ENCODE peak calls at places on chromosomes 1 and 21, in seven cellular contexts. K is NCI-H510A treated with DMSO at 0.1 percent for 48 hours; M is AG09319; S is GM04503; Z is activated T-helper 1 cell treated with anti-CD3 and anti-CD28 coated beads, Interleukin-2, amount 50 U/mL, for 16 hours; E is GM12864; X is AG08395. F is an unnamed sample.

GRCh38 chr1:229378586-229379442 is 36.0 kb upstream of the CCSAP start:
- DNase-seq in K (no peak), M (no peak), S (no peak), Z (no peak), E (no peak), X (no peak), F (no peak)

GRCh38 chr1:34816778-34817177 is 24.0 kb downstream of the GJA4 start:
- DNase-seq in K (no peak), M (no peak), S (no peak), Z (no peak), E (no peak), X (no peak), F (no peak)

GRCh38 chr1:69611316-69611715 is 43.6 kb downstream of the LRRC7 start:
- DNase-seq in K (no peak), M (no peak), S (no peak), Z (no peak), E (no peak), X (no peak), F (no peak)

GRCh38 chr1:22702255-22702654 is 8.4 kb upstream of the EPHB2 start:
- DNase-seq in K (no peak), M (no peak), S (no peak), Z (no peak), E (no peak), X (no peak), F (no peak)

GRCh38 chr1:45802343-45803298 is 791 bp upstream of the MAST2 start:
- DNase-seq in K (peak), M (peak), S (peak), Z (no peak), E (no peak), X (peak), F (peak)

GRCh38 chr1:203281851-203282661 is 23.3 kb upstream of the BTG2 start:
- DNase-seq in K (no peak), M (no peak), S (no peak), Z (no peak), E (no peak), X (no peak), F (no peak)

GRCh38 chr21:34343347-34344057 is 20.3 kb upstream of the KCNE2 start:
- DNase-seq in K (no peak), M (no peak), S (no peak), Z (no peak), E (no peak), X (no peak), F (no peak)

GRCh38 chr1:44072204-44072603 is 40.9 kb upstream of the SLC6A9 start:
- DNase-seq in K (no peak), M (peak), S (peak), Z (no peak), E (no peak), X (peak), F (no peak)

GRCh38 chr1:10712568-10712967 is 83.9 kb downstream of the CASZ1 start:
- DNase-seq in K (no peak), M (no peak), S (no peak), Z (no peak), E (no peak), X (no peak), F (no peak)

GRCh38 chr1:178500936-178501554 is 4.3 kb upstream of the CLEC20A start:
- DNase-seq in K (no peak), M (no peak), S (no peak), Z (no peak), E (no peak), X (no peak), F (no peak)

GRCh38 chr1:235972316-235973090 is 92.4 kb downstream of the NID1 start:
- DNase-seq in K (no peak), M (peak), S (peak), Z (no peak), E (no peak), X (peak), F (no peak)

GRCh38 chr1:205977348-205978014 is 25.7 kb downstream of the RAB7B start:
- DNase-seq in K (peak), M (peak), S (peak), Z (peak), E (peak), X (peak), F (peak)

GRCh38 chr21:17775431-17776126 is 43.6 kb downstream of the C21orf91 start:
- DNase-seq in K (no peak), M (no peak), S (no peak), Z (peak), E (no peak), X (no peak), F (no peak)

GRCh38 chr1:205073511-205073910 is 10.7 kb downstream of the TMEM81 start:
- DNase-seq in K (no peak), M (no peak), S (no peak), Z (no peak), E (no peak), X (no peak), F (no peak)

GRCh38 chr1:44359234-44359937 is 4.3 kb upstream of the ERI3 start:
- DNase-seq in K (no peak), M (no peak), S (no peak), Z (no peak), E (no peak), X (no peak), F (no peak)

GRCh38 chr1:179251675-179252074 is 22.2 kb upstream of the ABL2 start:
- DNase-seq in K (no peak), M (peak), S (peak), Z (no peak), E (no peak), X (peak), F (peak)

GRCh38 chr1:3501856-3502665 is 47.6 kb downstream of the ARHGEF16 start:
- DNase-seq in K (no peak), M (no peak), S (no peak), Z (no peak), E (no peak), X (peak), F (peak)

GRCh38 chr1:48245106-48245505 is 22.6 kb downstream of the SLC5A9 start:
- DNase-seq in K (no peak), M (no peak), S (no peak), Z (no peak), E (no peak), X (no peak), F (no peak)

GRCh38 chr21:38379171-38379570 is 119.1 kb downstream of the ERG start:
- DNase-seq in K (no peak), M (no peak), S (no peak), Z (no peak), E (no peak), X (no peak), F (no peak)

GRCh38 chr1:98884864-98885263 is 119.8 kb downstream of the PLPPR5 start:
- DNase-seq in K (no peak), M (no peak), S (no peak), Z (no peak), E (no peak), X (no peak), F (no peak)

GRCh38 chr1:202592141-202592540 is 118.1 kb downstream of the SYT2 start:
- DNase-seq in K (no peak), M (no peak), S (no peak), Z (no peak), E (no peak), X (no peak), F (no peak)

GRCh38 chr1:1624443-1625403 is 7.2 kb upstream of the MMP23B start:
- DNase-seq in K (no peak), M (no peak), S (no peak), Z (no peak), E (no peak), X (no peak), F (no peak)

GRCh38 chr1:226882631-226883409 is 12.4 kb downstream of the PSEN2 start:
- DNase-seq in K (no peak), M (no peak), S (no peak), Z (no peak), E (peak), X (peak), F (no peak)

GRCh38 chr1:84573967-84574842 is at the start of gene CTBS:
- DNase-seq in K (peak), M (peak), S (peak), Z (peak), E (peak), X (peak), F (peak)

GRCh38 chr1:55057270-55057955 is 18.1 kb downstream of the PCSK9 start:
- DNase-seq in K (no peak), M (no peak), S (no peak), Z (no peak), E (no peak), X (no peak), F (no peak)

GRCh38 chr1:32765561-32766327 is 51.4 kb downstream of the YARS1 start:
- DNase-seq in K (no peak), M (no peak), S (no peak), Z (no peak), E (no peak), X (no peak), F (peak)

GRCh38 chr1:113861641-113862040 is 9.9 kb downstream of the PTPN22 start:
- DNase-seq in K (no peak), M (no peak), S (no peak), Z (no peak), E (no peak), X (no peak), F (no peak)

GRCh38 chr1:14820320-14821085 is 222.0 kb downstream of the KAZN start:
- DNase-seq in K (no peak), M (no peak), S (no peak), Z (no peak), E (no peak), X (no peak), F (no peak)

GRCh38 chr1:47650205-47650604 is 212.4 kb downstream of the FOXD2 start:
- DNase-seq in K (peak), M (peak), S (no peak), Z (no peak), E (no peak), X (peak), F (peak)

GRCh38 chr1:171204311-171204710 is 19.2 kb downstream of the FMO2 start:
- DNase-seq in K (no peak), M (no peak), S (no peak), Z (no peak), E (no peak), X (no peak), F (no peak)

GRCh38 chr1:53642607-53643006 is 96.4 kb downstream of the GLIS1 start:
- DNase-seq in K (no peak), M (no peak), S (no peak), Z (no peak), E (no peak), X (no peak), F (no peak)

GRCh38 chr1:203278087-203278884 is 27.0 kb upstream of the BTG2 start:
- DNase-seq in K (peak), M (peak), S (peak), Z (no peak), E (no peak), X (peak), F (no peak)

GRCh38 chr1:64082459-64082858 is 121.0 kb upstream of the UBE2U start:
- DNase-seq in K (no peak), M (no peak), S (no peak), Z (no peak), E (no peak), X (peak), F (no peak)

GRCh38 chr1:67834246-67834877 is 1.1 kb upstream of the GNG12 start:
- DNase-seq in K (peak), M (no peak), S (no peak), Z (no peak), E (no peak), X (no peak), F (peak)

F was measured in NCI-H345.